ENCODE peak calls at places on chromosomes 7 and 10, in eight cellular contexts. C is K562, O is ovary, M is body of pancreas, N is breast epithelium, U is A549, X is endothelial cell of umbilical vein, G is Peyer's patch. B is an unnamed sample. For H3K4me1, the result is how much of the 10 kb centered on the place peaks cover.

GRCh38 chr10:42769653-42770052 is 12.9 kb upstream of the BMS1 start:
- DNase-seq in C (peak), O (no peak), M (peak), N (no peak), U (peak), X (no peak), G (no peak), B (no peak)

GRCh38 chr10:43055991-43056567 is 20.8 kb upstream of the RET start:
- DNase-seq in C (no peak), O (peak), M (no peak), N (no peak), U (no peak), X (no peak), G (no peak), B (peak)

GRCh38 chr7:1844336-1844955 is 174.4 kb downstream of the ELFN1 start:
- DNase-seq in C (peak), O (peak), M (no peak), N (no peak), U (no peak), X (no peak), G (peak), B (peak)

GRCh38 chr7:49119706-49120105 is 195.4 kb downstream of the CDC14C start:
- DNase-seq in C (no peak), O (no peak), M (no peak), N (no peak), U (no peak), X (no peak), G (no peak), B (no peak)

GRCh38 chr7:142459557-142459963 is 201.7 kb upstream of the PRSS58 start:
- DNase-seq in C (peak), O (no peak), M (peak), N (peak), U (peak), X (peak), G (no peak), B (no peak)

GRCh38 chr10:17993361-17993760 is 41.6 kb downstream of the SLC39A12 start:
- DNase-seq in C (no peak), O (no peak), M (no peak), N (no peak), U (peak), X (no peak), G (no peak), B (no peak)

GRCh38 chr7:105782391-105783063 is 93.9 kb downstream of the ATXN7L1 start:
- DNase-seq in C (no peak), O (peak), M (no peak), N (no peak), U (peak), X (peak), G (no peak), B (no peak)

GRCh38 chr10:128898133-128898915 is 568.7 kb upstream of the MGMT start:
- DNase-seq in C (no peak), O (no peak), M (no peak), N (no peak), U (no peak), X (no peak), G (no peak), B (no peak)

GRCh38 chr7:133491846-133492652 is 239.2 kb downstream of the EXOC4 start:
- DNase-seq in C (no peak), O (no peak), M (no peak), N (no peak), U (no peak), X (no peak), G (no peak), B (no peak)

GRCh38 chr10:14186245-14186644 is 144.5 kb downstream of the FRMD4A start:
- DNase-seq in C (peak), O (no peak), M (no peak), N (no peak), U (peak), X (no peak), G (no peak), B (no peak)

GRCh38 chr7:47394216-47394615 is 187.7 kb downstream of the TNS3 start:
- DNase-seq in C (no peak), O (no peak), M (peak), N (no peak), U (no peak), X (no peak), G (no peak), B (no peak)

GRCh38 chr10:17951868-17952371 is at the start of gene SLC39A12:
- DNase-seq in C (no peak), O (no peak), M (no peak), N (no peak), U (no peak), X (no peak), G (no peak), B (no peak)

GRCh38 chr10:49163741-49164140 is 24.4 kb downstream of the TMEM273 start:
- DNase-seq in C (no peak), O (no peak), M (no peak), N (no peak), U (no peak), X (no peak), G (no peak), B (no peak)

GRCh38 chr7:42406358-42406757 is 169.3 kb upstream of the GLI3 start:
- DNase-seq in C (no peak), O (no peak), M (no peak), N (no peak), U (no peak), X (no peak), G (no peak), B (no peak)

GRCh38 chr7:50359995-50360925 is 55.7 kb downstream of the IKZF1 start:
- DNase-seq in C (peak), O (no peak), M (no peak), N (no peak), U (no peak), X (no peak), G (no peak), B (no peak)

GRCh38 chr7:26685636-26686035 is 178.8 kb downstream of the SKAP2 start:
- DNase-seq in C (no peak), O (no peak), M (no peak), N (no peak), U (no peak), X (peak), G (no peak), B (no peak)

GRCh38 chr7:45061352-45061751 is 27.4 kb downstream of the NACAD start:
- DNase-seq in C (no peak), O (no peak), M (no peak), N (no peak), U (no peak), X (no peak), G (no peak), B (no peak)

GRCh38 chr7:19561121-19561805 is 147.6 kb downstream of the POLR1F start:
- DNase-seq in C (no peak), O (no peak), M (no peak), N (no peak), U (no peak), X (no peak), G (no peak), B (no peak)

GRCh38 chr10:110637558-110638053 is 6.5 kb upstream of the RBM20 start:
- DNase-seq in C (no peak), O (no peak), M (no peak), N (no peak), U (peak), X (no peak), G (no peak), B (no peak)

GRCh38 chr7:13017325-13017853 is 330.0 kb downstream of the ARL4A start:
- DNase-seq in C (no peak), O (no peak), M (no peak), N (no peak), U (peak), X (peak), G (no peak), B (no peak)

GRCh38 chr7:106260136-106260561 is 24.6 kb downstream of the NAMPT start:
- DNase-seq in C (no peak), O (no peak), M (no peak), N (no peak), U (no peak), X (no peak), G (no peak), B (no peak)

GRCh38 chr10:77879065-77879464 is 47.5 kb downstream of the DLG5 start:
- DNase-seq in C (no peak), O (no peak), M (no peak), N (no peak), U (no peak), X (no peak), G (no peak), B (no peak)

GRCh38 chr10:35259769-35260397 is 76.4 kb upstream of the CCNY start:
- DNase-seq in C (no peak), O (no peak), M (no peak), N (no peak), U (peak), X (no peak), G (no peak), B (no peak)

GRCh38 chr10:30431435-30431911 is 2.5 kb upstream of the MAP3K8 start:
- DNase-seq in C (peak), O (peak), M (no peak), N (no peak), U (peak), X (no peak), G (peak), B (peak)
- TF ChIP-seq POLR2A in C (no peak), O (peak), M (no peak), N (no peak), U (no peak), X (no peak), G (no peak), B (no peak)

GRCh38 chr7:29192811-29193210 is 1.8 kb upstream of the CHN2 start:
- DNase-seq in C (no peak), O (no peak), M (peak), N (no peak), U (no peak), X (no peak), G (no peak), B (no peak)

GRCh38 chr7:29194594-29195417 is at the start of gene CHN2:
- DNase-seq in C (no peak), O (peak), M (peak), N (no peak), U (no peak), X (peak), G (peak), B (peak)

GRCh38 chr7:29192284-29192683 is 2.3 kb upstream of the CHN2 start:
- DNase-seq in C (no peak), O (no peak), M (no peak), N (no peak), U (no peak), X (no peak), G (no peak), B (no peak)

GRCh38 chr7:29193316-29194205 is 1.0 kb upstream of the CHN2 start:
- DNase-seq in C (no peak), O (peak), M (peak), N (no peak), U (no peak), X (no peak), G (no peak), B (peak)

DNA sequence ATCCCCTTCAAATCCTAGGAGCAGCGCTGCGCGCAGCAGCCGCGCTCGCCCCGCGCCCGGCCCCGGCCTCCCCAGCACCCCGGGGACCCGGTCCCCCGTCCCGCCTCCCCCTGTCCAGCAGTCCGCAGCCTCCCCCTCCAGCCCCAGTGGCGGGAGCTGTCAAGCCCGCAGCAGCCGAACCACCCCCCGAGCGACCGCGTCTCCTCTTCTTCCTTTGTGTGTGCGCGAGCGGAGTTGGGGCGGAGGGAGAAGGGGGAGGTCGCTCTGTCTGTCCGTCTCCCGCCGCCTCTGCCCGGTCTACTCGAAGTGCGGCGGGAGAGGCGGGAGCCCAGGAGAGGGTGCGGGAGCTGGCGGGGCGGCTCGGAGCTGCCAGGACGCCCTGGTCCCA is 375 bp upstream of the CHN2 start:
- DNase-seq in C (no peak), O (peak), M (peak), N (no peak), U (no peak), X (no peak), G (no peak), B (peak)
- H3K27ac ChIP-seq in C (no peak), O (no peak), M (peak), N (peak), U (peak), X (no peak), G (peak), B (peak)

GRCh38 chr7:70497793-70498192 is 634.2 kb upstream of the GALNT17 start:
- DNase-seq in C (no peak), O (no peak), M (no peak), N (no peak), U (no peak), X (no peak), G (no peak), B (no peak)
- H3K4me1 ChIP-seq in C (under half), O (under half), M (under half), N (under half), U (under half), X (under half), G (under half), B (under half)

DNA sequence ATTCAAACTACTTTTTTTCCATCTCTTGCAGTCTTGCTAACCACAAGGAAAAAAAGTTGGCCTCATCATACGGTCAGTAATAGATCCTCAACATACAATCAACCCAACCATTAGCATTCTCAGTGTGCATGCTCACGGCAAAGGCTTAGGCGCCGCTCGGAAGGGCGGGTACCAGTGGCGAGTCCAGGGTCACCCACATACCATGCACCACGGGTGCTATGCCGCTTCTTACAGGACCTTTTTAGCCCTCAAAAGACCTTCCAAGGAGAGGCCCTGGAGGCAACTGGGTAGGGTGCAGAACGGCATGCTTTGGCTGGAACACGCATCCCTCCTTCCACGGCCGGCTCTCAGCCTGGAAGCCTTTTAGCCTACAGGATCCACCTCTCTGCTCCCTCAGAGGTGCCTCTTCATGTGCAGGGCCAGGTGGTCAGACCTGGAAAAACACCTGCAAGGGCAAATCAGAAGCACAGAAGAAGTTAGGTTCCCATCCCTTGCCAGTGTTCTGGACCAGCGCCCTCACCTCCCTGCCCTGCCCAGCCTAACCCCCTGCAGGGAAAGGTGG is 5.8 kb downstream of the KLF6 start:
- DNase-seq in C (no peak), O (no peak), M (no peak), N (no peak), U (no peak), X (peak), G (no peak), B (no peak)
- TF ChIP-seq POLR2A in C (no peak), O (no peak), M (no peak), N (no peak), U (no peak), X (no peak), G (no peak), B (no peak)

DNA sequence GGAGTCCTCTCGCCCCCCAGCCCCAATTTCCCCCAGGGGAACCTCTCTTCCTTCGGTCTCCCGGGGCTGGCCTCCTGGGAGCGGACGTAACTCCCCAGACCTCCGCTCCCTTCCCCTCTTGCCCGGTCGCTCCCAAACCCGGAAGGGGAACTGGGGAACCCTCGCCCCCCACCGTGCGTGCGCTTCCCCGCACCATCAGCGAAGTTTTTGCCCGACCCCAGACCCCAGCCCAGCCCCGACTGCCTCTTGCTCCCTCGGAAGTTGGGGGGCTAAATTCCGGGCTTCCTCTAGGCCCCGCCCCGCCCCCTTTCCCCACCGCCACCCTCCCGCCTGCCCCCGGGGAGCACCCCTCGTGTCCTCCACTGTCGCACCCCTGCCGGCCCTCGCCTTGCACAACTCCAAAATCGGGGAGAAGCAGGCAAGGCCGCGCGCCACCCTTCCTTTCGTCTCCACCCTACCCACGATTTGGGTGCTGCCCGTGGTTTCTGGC is 447 bp downstream of the GNB2 start:
- DNase-seq in C (peak), O (peak), M (peak), N (no peak), U (no peak), X (no peak), G (no peak), B (peak)
- H3K27ac ChIP-seq in C (peak), O (peak), M (peak), N (peak), U (peak), X (peak), G (peak), B (peak)

GRCh38 chr10:1054684-1055083 is 1.5 kb upstream of the WDR37 start:
- DNase-seq in C (no peak), O (no peak), M (no peak), N (no peak), U (no peak), X (no peak), G (no peak), B (no peak)
- H3K4me1 ChIP-seq in C (under half), O (under half), M (half or more), N (under half), U (under half), X (under half), G (under half), B (under half)

GRCh38 chr10:93917814-93918213 is 24.0 kb downstream of the SLC35G1 start:
- DNase-seq in C (no peak), O (no peak), M (no peak), N (no peak), U (no peak), X (no peak), G (no peak), B (no peak)

GRCh38 chr10:93917064-93917391 is 23.2 kb downstream of the SLC35G1 start:
- DNase-seq in C (no peak), O (no peak), M (peak), N (no peak), U (no peak), X (no peak), G (no peak), B (peak)

GRCh38 chr10:93915603-93916002 is 21.8 kb downstream of the SLC35G1 start:
- DNase-seq in C (no peak), O (no peak), M (no peak), N (no peak), U (no peak), X (no peak), G (no peak), B (no peak)

GRCh38 chr10:93913706-93914105 is 19.9 kb downstream of the SLC35G1 start:
- DNase-seq in C (no peak), O (no peak), M (no peak), N (no peak), U (no peak), X (no peak), G (no peak), B (no peak)

DNA sequence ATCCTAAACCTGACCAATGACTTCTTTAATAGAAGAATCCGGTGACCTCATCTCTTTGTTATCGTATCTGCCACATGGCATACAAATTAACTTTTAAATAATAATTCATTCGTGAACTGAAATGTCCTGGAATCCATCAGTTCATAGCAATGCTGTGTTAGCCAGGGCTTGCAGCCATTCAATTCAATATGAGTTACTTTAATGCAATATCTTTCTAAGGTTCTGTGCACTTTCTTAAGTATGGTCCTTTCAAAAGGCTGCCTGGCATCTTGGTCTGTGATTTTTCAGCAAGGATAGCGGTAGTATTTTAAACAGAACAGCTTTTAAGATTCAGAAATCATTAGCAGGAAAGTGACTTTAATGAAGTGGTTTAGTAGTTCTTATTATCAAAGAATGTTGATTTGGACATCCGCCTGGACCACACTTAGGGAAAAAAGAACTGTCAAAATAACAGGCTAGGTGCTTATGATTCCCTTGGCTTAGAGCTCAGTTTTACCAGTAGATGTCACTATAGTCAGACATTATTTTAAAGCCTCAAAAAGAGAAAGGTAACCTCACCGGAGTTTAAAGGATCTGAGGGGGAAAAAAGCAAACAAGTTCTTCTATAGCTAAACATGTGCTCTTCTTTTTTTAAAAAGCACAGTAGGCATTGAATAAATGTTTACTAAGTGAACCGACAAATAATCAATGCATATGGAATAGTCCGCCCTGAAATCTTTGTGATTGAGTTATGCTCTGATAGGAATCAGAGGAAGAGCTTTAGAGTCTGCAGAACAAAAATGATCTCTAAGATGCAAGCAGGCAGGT is 22.7 kb downstream of the SLC35G1 start:
- DNase-seq in C (no peak), O (no peak), M (no peak), N (no peak), U (peak), X (peak), G (no peak), B (no peak)
- TF ChIP-seq POLR2A in C (no peak), O (no peak), M (no peak), N (no peak), U (no peak), X (no peak), G (no peak), B (no peak)